ENCODE peak calls at places on chromosomes 2 and 18, in ten cellular contexts. T, P, B, R, S, E, V, A, C and I are unnamed samples.
A peak's percentile ranks its signal among the peaks of the same experiment; 100 is the strongest.

GRCh38 chr2:128369626-128370467 is 51.2 kb upstream of the HS6ST1 start:
- DNase-seq in P (no peak), E (no peak), R (no peak), T (peak; percentile 38), V (no peak), B (no peak), S (no peak), C (no peak), A (no peak), I (no peak)

GRCh38 chr2:626491-627339 is 50.5 kb downstream of the TMEM18 start:
- DNase-seq in A (no peak), E (no peak), S (no peak), C (no peak), V (no peak), T (no peak), B (no peak), P (no peak), R (no peak), I (no peak)

GRCh38 chr18:36412778-36413177 is 115.3 kb downstream of the FHOD3 start:
- DNase-seq in V (no peak), A (no peak), T (no peak), R (peak; percentile 4), P (no peak), S (no peak), B (peak; percentile 38), C (no peak), E (peak; percentile 28), I (no peak)

GRCh38 chr2:74119324-74119723 is 28.4 kb downstream of the BOLA3 start:
- DNase-seq in A (no peak), R (no peak), P (no peak), B (no peak), C (no peak), V (no peak), T (no peak), S (no peak), E (no peak), I (no peak)

GRCh38 chr2:74653985-74654882 is at the start of gene SEMA4F:
- DNase-seq in T (peak; percentile 98), P (peak; percentile 91), S (peak; percentile 99), C (peak; percentile 95), V (peak; percentile 84), B (peak; percentile 98), R (peak; percentile 98), A (peak; percentile 89), E (peak; percentile 98), I (peak; percentile 97)

GRCh38 chr2:229870903-229871650 is 50.7 kb downstream of the TRIP12 start:
- DNase-seq in R (no peak), E (no peak), C (no peak), A (peak; percentile 4), P (no peak), B (no peak), S (no peak), V (no peak), T (no peak), I (no peak)

GRCh38 chr2:53473236-53473635 is 294.4 kb upstream of the CHAC2 start:
- DNase-seq in A (no peak), C (no peak), T (no peak), B (peak; percentile 47), R (no peak), V (no peak), S (no peak), P (no peak), E (peak; percentile 6), I (no peak)

GRCh38 chr18:23191952-23192662 is 56.8 kb downstream of the CABLES1 start:
- DNase-seq in R (no peak), C (peak; percentile 69), S (peak; percentile 39), E (peak; percentile 54), P (no peak), T (peak; percentile 56), B (no peak), A (peak; percentile 95), V (peak; percentile 85), I (no peak)

GRCh38 chr2:133599813-133600212 is 31.6 kb upstream of the NCKAP5 start:
- DNase-seq in R (no peak), T (no peak), C (no peak), P (no peak), V (no peak), S (no peak), A (no peak), B (no peak), E (no peak), I (no peak)

GRCh38 chr2:47307066-47307465 is 95.9 kb upstream of the MSH2 start:
- DNase-seq in S (no peak), P (no peak), V (no peak), E (no peak), C (no peak), T (no peak), B (no peak), R (no peak), A (peak; percentile 76), I (no peak)

GRCh38 chr18:45169610-45170009 is 445.7 kb upstream of the SLC14A2 start:
- DNase-seq in P (peak; percentile 78), R (no peak), A (peak; percentile 90), V (peak; percentile 92), C (no peak), S (no peak), E (peak; percentile 28), T (peak; percentile 23), B (no peak), I (no peak)

GRCh38 chr2:216235462-216235861 is 126.3 kb downstream of the XRCC5 start:
- DNase-seq in R (no peak), V (no peak), A (no peak), S (no peak), B (no peak), T (no peak), P (no peak), C (no peak), E (no peak), I (no peak)

GRCh38 chr2:216232721-216233120 is 123.6 kb downstream of the XRCC5 start:
- DNase-seq in T (no peak), C (no peak), V (no peak), B (no peak), E (no peak), R (no peak), P (no peak), S (no peak), A (no peak), I (no peak)

GRCh38 chr2:216231867-216232266 is 122.7 kb downstream of the XRCC5 start:
- DNase-seq in E (no peak), S (no peak), B (no peak), R (no peak), A (no peak), P (no peak), V (no peak), C (no peak), T (no peak), I (no peak)

GRCh38 chr2:216234106-216234505 is 125.0 kb downstream of the XRCC5 start:
- DNase-seq in C (no peak), A (no peak), T (no peak), R (no peak), B (no peak), S (no peak), V (no peak), P (no peak), E (no peak), I (no peak)

GRCh38 chr2:216233281-216233995 is 124.3 kb downstream of the XRCC5 start:
- DNase-seq in V (no peak), T (no peak), C (no peak), P (no peak), R (no peak), S (no peak), B (no peak), E (no peak), A (no peak), I (no peak)
- H3K4me1 ChIP-seq in V (no peaks in the 10 kb centered on the region), T (no peaks in the 10 kb centered on the region), C (no peaks in the 10 kb centered on the region), P (no peaks in the 10 kb centered on the region), R (no peaks in the 10 kb centered on the region), S (no peaks in the 10 kb centered on the region), B (no peaks in the 10 kb centered on the region), E (no peaks in the 10 kb centered on the region), A (no peaks in the 10 kb centered on the region), I (no peaks in the 10 kb centered on the region)

GRCh38 chr2:21970971-21971370 is 847.2 kb downstream of the TDRD15 start:
- DNase-seq in S (no peak), A (no peak), P (no peak), V (no peak), T (no peak), R (no peak), B (peak; percentile 2), C (no peak), E (no peak), I (no peak)

GRCh38 chr2:21972580-21972979 is 848.8 kb downstream of the TDRD15 start:
- DNase-seq in P (no peak), B (no peak), A (no peak), C (no peak), E (no peak), V (no peak), T (no peak), S (no peak), R (no peak), I (no peak)
- TF ChIP-seq CTCF in P (no peak), B (no peak), A (no peak), C (no peak), E (no peak), V (no peak), T (no peak), S (no peak), R (no peak), I (no peak)

DNA sequence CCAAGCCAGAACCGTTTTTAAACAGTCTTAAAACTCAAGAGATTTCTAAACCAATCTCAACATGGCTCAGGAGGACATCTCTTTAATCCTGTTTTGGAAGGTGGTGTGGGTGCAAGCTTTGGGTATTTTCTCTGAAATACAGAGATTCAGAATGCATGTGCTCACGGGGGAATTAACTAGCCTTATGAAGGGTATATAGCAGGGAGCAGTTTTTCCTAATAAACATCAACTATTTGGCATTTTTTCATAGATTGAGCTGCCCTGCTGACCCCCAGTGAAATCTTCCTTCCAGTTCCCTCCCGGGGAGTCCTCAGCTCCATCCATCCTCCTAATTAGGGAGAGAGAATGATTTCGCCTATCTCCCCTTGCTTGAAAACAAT is 122.6 kb downstream of the SMAD7 start:
- DNase-seq in R (no peak), P (no peak), E (no peak), B (no peak), C (no peak), V (no peak), T (no peak), A (no peak), S (no peak), I (no peak)
- H3K27ac ChIP-seq in R (no peak overlapping the region), P (no peak overlapping the region), E (peak overlapping the region; percentile 91), B (peak overlapping the region; percentile 96), C (peak overlapping the region; percentile 32), V (peak overlapping the region; percentile 53), T (peak overlapping the region; percentile 81), A (no peak overlapping the region), S (no peak overlapping the region), I (no peak overlapping the region)

DNA sequence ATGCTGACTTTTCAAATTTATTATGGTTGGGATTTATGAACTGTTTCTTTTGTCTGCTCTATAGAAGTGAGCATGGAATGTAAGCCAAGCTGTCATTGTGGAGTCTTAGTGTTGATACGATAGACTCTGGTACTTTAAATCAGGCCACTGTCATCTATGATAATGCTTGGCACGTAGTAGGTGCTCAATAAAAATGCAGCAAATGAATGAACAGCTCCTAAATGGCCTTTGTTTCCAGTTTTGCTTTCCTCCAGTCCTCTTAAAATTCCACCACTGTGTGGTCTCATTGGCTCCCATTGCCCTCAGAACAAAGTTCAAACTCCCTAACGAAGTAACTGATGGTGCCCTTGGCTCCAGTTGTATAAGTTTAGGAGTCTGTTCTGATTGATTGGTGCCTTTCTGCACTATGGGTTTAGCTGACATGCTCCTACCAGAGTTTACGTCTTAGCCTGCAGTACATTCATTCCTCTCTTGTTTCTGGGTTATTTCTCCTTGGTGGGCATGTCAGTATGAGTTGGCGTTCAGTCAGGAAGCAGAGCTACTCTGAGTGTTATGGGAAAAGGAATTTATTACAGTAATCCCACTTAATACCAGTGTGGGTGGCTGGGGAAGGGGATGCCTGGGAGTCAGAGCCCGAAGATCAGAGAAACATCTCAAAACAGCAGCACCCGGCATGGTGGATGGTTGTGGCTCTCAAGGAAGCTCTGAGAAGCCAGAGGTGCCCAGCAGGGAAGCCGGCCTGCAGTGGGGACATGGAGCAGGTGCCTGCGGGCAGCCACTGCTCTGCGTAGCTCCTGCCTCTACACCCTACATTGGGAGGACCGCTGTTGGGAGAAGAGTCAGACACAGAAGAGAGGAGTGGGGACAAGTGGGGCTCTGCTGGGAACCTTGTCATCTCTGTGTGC is 48.7 kb downstream of the RAB31 start:
- DNase-seq in P (no peak), E (peak; percentile 44), V (no peak), B (no peak), R (no peak), T (no peak), C (no peak), S (no peak), A (no peak), I (no peak)
- H3K4me1 ChIP-seq in P (peaks cover 12% of the 10 kb centered on the region), E (peaks cover 5% of the 10 kb centered on the region), V (peaks cover 33% of the 10 kb centered on the region), B (no peaks in the 10 kb centered on the region), R (no peaks in the 10 kb centered on the region), T (peaks cover 38% of the 10 kb centered on the region), C (no peaks in the 10 kb centered on the region), S (no peaks in the 10 kb centered on the region), A (peaks cover 11% of the 10 kb centered on the region), I (peaks cover 21% of the 10 kb centered on the region)